ENCODE peak calls at places on chromosomes 1 and 21, in seven cellular contexts. A is lower lobe of right lung, T is osteoblast, L is lower leg skin, M is AG09309, O is mammary epithelial cell, E is HFF-Myc. H is an unnamed sample.

GRCh38 chr1:205748398-205749093 is 1.4 kb downstream of the NUCKS1 start:
- DNase-seq in A (no peak), T (peak), L (no peak), M (peak), O (peak), E (no peak), H (no peak)

GRCh38 chr1:94862718-94863117 is 42.6 kb downstream of the SLC44A3 start:
- DNase-seq in A (no peak), T (no peak), L (no peak), M (no peak), O (peak), E (no peak), H (no peak)

GRCh38 chr1:224333309-224333926 is 3.4 kb upstream of the NVL start:
- DNase-seq in A (no peak), T (peak), L (no peak), M (no peak), O (peak), E (peak), H (no peak)

GRCh38 chr1:217407426-217407825 is 223.5 kb downstream of the GPATCH2 start:
- DNase-seq in A (no peak), T (no peak), L (no peak), M (no peak), O (no peak), E (no peak), H (no peak)

GRCh38 chr21:46191686-46192575 is 7.7 kb upstream of the SPATC1L start:
- DNase-seq in A (no peak), T (peak), L (peak), M (no peak), O (no peak), E (no peak), H (peak)

GRCh38 chr1:6248798-6249731 is 5.1 kb downstream of the HES3 start:
- DNase-seq in A (no peak), T (peak), L (no peak), M (no peak), O (no peak), E (no peak), H (no peak)

GRCh38 chr21:25507522-25507921 is 99.8 kb downstream of the MRPL39 start:
- DNase-seq in A (no peak), T (no peak), L (no peak), M (no peak), O (no peak), E (no peak), H (no peak)

GRCh38 chr1:26999440-26999987 is 6.0 kb downstream of the TRNP1 start:
- DNase-seq in A (peak), T (peak), L (no peak), M (peak), O (peak), E (peak), H (peak)

GRCh38 chr21:16419188-16419874 is 689.5 kb downstream of the USP25 start:
- DNase-seq in A (peak), T (peak), L (peak), M (no peak), O (peak), E (peak), H (peak)

GRCh38 chr1:15344800-15345710 is 64.6 kb upstream of the EFHD2 start:
- DNase-seq in A (peak), T (peak), L (no peak), M (no peak), O (no peak), E (no peak), H (no peak)

GRCh38 chr1:103461171-103462105 is 64.1 kb upstream of the RNPC3 start:
- DNase-seq in A (no peak), T (peak), L (no peak), M (no peak), O (peak), E (no peak), H (no peak)

GRCh38 chr1:62144238-62144831 is 50.3 kb upstream of the L1TD1 start:
- DNase-seq in A (no peak), T (peak), L (peak), M (peak), O (peak), E (peak), H (no peak)

GRCh38 chr1:174766727-174767126 is 233.0 kb upstream of the CACYBP start:
- DNase-seq in A (no peak), T (no peak), L (no peak), M (no peak), O (no peak), E (no peak), H (no peak)

GRCh38 chr1:203207751-203208150 is 21.2 kb upstream of the CHI3L1 start:
- DNase-seq in A (no peak), T (no peak), L (no peak), M (no peak), O (no peak), E (no peak), H (no peak)

GRCh38 chr1:174021611-174022079 is 512 bp downstream of the RC3H1 start:
- DNase-seq in A (peak), T (peak), L (peak), M (no peak), O (peak), E (no peak), H (peak)

GRCh38 chr21:42613756-42614155 is 39.7 kb upstream of the PDE9A start:
- DNase-seq in A (no peak), T (no peak), L (peak), M (no peak), O (no peak), E (no peak), H (no peak)

GRCh38 chr1:33349081-33349759 is 28.3 kb upstream of the A3GALT2 start:
- DNase-seq in A (peak), T (peak), L (no peak), M (no peak), O (no peak), E (no peak), H (no peak)

GRCh38 chr1:96721382-96722160 is at the start of gene PTBP2:
- DNase-seq in A (peak), T (peak), L (peak), M (no peak), O (peak), E (no peak), H (peak)

GRCh38 chr1:53982762-53983101 is 35.3 kb downstream of the LDLRAD1 start:
- DNase-seq in A (no peak), T (no peak), L (no peak), M (no peak), O (no peak), E (no peak), H (no peak)

GRCh38 chr21:30372139-30372770 is at the start of gene KRTAP13-2:
- DNase-seq in A (no peak), T (no peak), L (no peak), M (no peak), O (no peak), E (no peak), H (no peak)

GRCh38 chr1:175385316-175385715 is 192.7 kb upstream of the KIAA0040 start:
- DNase-seq in A (no peak), T (no peak), L (peak), M (no peak), O (peak), E (no peak), H (no peak)

GRCh38 chr1:119510046-119510445 is 3.0 kb downstream of the HSD3B1 start:
- DNase-seq in A (no peak), T (no peak), L (no peak), M (no peak), O (peak), E (no peak), H (no peak)

GRCh38 chr1:24717867-24718650 is 27.2 kb upstream of the CLIC4 start:
- DNase-seq in A (no peak), T (no peak), L (no peak), M (no peak), O (no peak), E (no peak), H (no peak)

GRCh38 chr1:21149862-21150432 is 26.8 kb downstream of the EIF4G3 start:
- DNase-seq in A (no peak), T (peak), L (no peak), M (peak), O (peak), E (peak), H (no peak)

GRCh38 chr1:12636098-12636950 is 7.6 kb upstream of the AADACL4 start:
- DNase-seq in A (peak), T (peak), L (no peak), M (no peak), O (no peak), E (no peak), H (no peak)

GRCh38 chr1:18781031-18781430 is 78.4 kb downstream of the TAS1R2 start:
- DNase-seq in A (no peak), T (no peak), L (no peak), M (no peak), O (no peak), E (no peak), H (no peak)

GRCh38 chr1:14835725-14836124 is 237.2 kb downstream of the KAZN start:
- DNase-seq in A (no peak), T (no peak), L (no peak), M (no peak), O (no peak), E (no peak), H (no peak)

DNA sequence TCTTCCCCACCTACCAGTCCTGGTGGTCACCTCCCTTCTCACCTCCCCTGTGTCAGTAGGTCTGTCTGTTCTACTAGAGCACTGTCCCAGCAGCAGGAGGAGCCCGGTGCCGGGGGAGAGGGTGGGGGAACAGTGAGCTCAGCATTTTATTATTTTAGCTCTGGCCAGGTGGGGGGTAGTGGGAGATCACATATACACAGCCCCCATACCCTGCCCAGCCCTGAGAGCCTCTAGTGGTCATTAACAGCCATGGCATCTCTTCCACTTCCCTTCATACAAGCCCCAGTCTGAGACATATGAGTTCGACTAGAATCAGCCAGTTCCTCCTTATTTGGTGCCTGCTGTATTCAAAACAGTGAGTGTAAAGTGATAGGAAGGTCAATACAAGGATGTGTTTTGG is at the start of gene TMOD4:
- DNase-seq in A (no peak), T (peak), L (no peak), M (no peak), O (no peak), E (no peak), H (no peak)
- TF ChIP-seq CTCF in A (peak), T (peak), L (no peak), M (peak), O (peak), E (peak), H (peak)

GRCh38 chr1:153428073-153428638 is 11.8 kb downstream of the S100A7A start:
- DNase-seq in A (no peak), T (no peak), L (peak), M (no peak), O (no peak), E (no peak), H (peak)

GRCh38 chr1:153430166-153430553 is 13.8 kb downstream of the S100A7A start:
- DNase-seq in A (no peak), T (no peak), L (peak), M (no peak), O (no peak), E (no peak), H (no peak)

GRCh38 chr1:153429266-153430165 is 13.2 kb downstream of the S100A7A start:
- DNase-seq in A (no peak), T (no peak), L (peak), M (no peak), O (peak), E (no peak), H (peak)

GRCh38 chr1:153430561-153430960 is 14.2 kb downstream of the S100A7A start:
- DNase-seq in A (no peak), T (no peak), L (peak), M (no peak), O (no peak), E (no peak), H (no peak)

GRCh38 chr1:153428790-153429189 is 12.5 kb downstream of the S100A7A start:
- DNase-seq in A (no peak), T (no peak), L (peak), M (no peak), O (no peak), E (no peak), H (no peak)
- TF ChIP-seq CTCF in A (no peak), T (no peak), L (no peak), M (no peak), O (no peak), E (peak), H (no peak)

GRCh38 chr1:182263706-182264105 is 127.9 kb downstream of the GLUL start:
- DNase-seq in A (no peak), T (no peak), L (no peak), M (no peak), O (no peak), E (no peak), H (no peak)

GRCh38 chr1:182268659-182269058 is 122.9 kb downstream of the GLUL start:
- DNase-seq in A (no peak), T (no peak), L (no peak), M (no peak), O (no peak), E (no peak), H (peak)

GRCh38 chr1:182270731-182271130 is 120.9 kb downstream of the GLUL start:
- DNase-seq in A (no peak), T (no peak), L (no peak), M (no peak), O (no peak), E (no peak), H (no peak)

GRCh38 chr1:182264187-182264586 is 127.4 kb downstream of the GLUL start:
- DNase-seq in A (no peak), T (no peak), L (no peak), M (no peak), O (no peak), E (no peak), H (no peak)

GRCh38 chr1:182269097-182269496 is 122.5 kb downstream of the GLUL start:
- DNase-seq in A (no peak), T (no peak), L (no peak), M (no peak), O (no peak), E (no peak), H (no peak)
- TF ChIP-seq CTCF in A (no peak), T (peak), L (no peak), M (no peak), O (peak), E (no peak), H (no peak)

GRCh38 chr1:184376359-184376758 is 10.5 kb upstream of the C1orf21 start:
- DNase-seq in A (no peak), T (no peak), L (no peak), M (no peak), O (no peak), E (no peak), H (no peak)

GRCh38 chr1:184380468-184380867 is 6.4 kb upstream of the C1orf21 start:
- DNase-seq in A (no peak), T (no peak), L (no peak), M (no peak), O (no peak), E (no peak), H (no peak)

GRCh38 chr1:184383772-184384323 is 3.0 kb upstream of the C1orf21 start:
- DNase-seq in A (no peak), T (no peak), L (no peak), M (no peak), O (no peak), E (no peak), H (no peak)

DNA sequence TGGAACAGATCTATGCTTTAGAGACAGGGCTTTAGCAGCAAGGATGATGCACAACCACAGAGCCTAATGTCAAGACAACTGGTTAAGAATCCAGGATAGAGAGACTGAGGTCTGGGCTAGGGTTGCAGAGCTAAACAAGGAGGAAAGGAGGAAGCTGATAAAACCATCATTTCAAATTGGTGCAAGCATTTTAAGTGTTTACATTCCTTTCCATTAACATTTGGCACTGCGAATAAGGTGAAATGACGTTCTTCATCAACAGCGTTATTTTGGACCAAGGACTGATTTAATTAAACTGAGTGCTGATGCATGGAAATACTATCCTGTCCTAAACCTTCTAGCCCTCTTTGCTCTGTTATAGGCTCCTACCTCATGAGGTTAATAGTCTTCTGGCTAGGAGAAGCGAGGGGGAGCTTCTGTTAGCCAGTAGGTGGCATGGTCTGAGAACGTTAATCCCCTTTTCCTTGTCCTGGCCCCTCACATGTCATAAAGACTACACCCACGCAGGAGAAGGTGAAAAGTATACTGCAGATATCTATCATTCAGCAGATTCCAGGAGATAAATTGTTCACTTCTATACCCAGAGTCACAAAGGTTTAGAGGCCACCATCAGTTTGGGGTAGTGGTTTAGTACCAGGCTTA is 7.6 kb upstream of the C1orf21 start:
- DNase-seq in A (no peak), T (no peak), L (no peak), M (no peak), O (no peak), E (no peak), H (no peak)
- TF ChIP-seq CTCF in A (no peak), T (peak), L (no peak), M (no peak), O (peak), E (peak), H (no peak)

GRCh38 chr1:181632492-181632891 is 149.2 kb downstream of the CACNA1E start:
- DNase-seq in A (no peak), T (no peak), L (no peak), M (no peak), O (no peak), E (no peak), H (no peak)
- TF ChIP-seq CTCF in A (no peak), T (no peak), L (no peak), M (no peak), O (peak), E (no peak), H (no peak)

DNA sequence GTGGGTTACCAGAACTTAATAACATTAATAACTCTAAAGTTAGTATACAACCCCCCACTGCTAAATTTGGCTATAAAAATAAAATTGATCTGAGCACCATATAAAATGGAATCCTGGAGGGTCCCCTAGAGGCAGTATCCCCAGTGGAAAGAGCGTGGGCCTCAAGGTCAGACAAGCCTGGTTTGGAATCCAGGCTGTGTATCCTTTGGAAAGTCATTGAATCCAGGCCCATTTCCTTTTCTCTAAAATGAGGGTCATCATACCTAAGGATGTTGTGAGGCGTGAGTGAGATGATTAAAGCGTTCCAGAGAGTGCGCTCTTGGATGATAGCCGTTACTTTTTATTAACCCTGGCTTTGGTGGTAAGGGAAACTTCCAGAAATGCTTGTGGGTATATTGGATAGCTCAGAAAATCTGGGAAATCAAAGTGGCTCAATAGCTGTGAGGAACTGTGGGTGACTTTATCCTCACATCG is 671 bp upstream of the ZNF436 start:
- DNase-seq in A (no peak), T (no peak), L (no peak), M (no peak), O (no peak), E (no peak), H (no peak)
- TF ChIP-seq CTCF in A (no peak), T (no peak), L (no peak), M (no peak), O (no peak), E (no peak), H (no peak)

DNA sequence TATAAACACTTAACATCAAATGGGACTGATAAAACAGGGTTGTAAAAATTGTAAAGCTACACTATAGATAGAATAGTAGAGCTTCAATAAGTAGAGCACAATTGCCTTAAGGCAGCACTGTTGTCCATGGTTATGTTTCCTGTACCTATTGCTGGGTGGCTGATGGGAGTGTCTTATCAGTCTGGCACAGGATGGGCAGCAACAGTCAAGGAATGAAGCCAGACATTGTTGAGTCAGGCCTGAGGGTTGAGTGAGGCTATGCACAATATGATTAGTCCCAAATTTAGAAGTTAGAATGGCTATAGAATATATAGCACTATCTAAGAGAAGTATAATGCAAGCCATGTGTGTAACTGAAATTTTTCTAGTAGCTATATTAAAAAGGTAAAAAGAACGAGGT is 25.0 kb upstream of the CD1D start:
- DNase-seq in A (no peak), T (no peak), L (no peak), M (no peak), O (peak), E (no peak), H (no peak)
- TF ChIP-seq CTCF in A (no peak), T (no peak), L (no peak), M (no peak), O (no peak), E (no peak), H (no peak)

DNA sequence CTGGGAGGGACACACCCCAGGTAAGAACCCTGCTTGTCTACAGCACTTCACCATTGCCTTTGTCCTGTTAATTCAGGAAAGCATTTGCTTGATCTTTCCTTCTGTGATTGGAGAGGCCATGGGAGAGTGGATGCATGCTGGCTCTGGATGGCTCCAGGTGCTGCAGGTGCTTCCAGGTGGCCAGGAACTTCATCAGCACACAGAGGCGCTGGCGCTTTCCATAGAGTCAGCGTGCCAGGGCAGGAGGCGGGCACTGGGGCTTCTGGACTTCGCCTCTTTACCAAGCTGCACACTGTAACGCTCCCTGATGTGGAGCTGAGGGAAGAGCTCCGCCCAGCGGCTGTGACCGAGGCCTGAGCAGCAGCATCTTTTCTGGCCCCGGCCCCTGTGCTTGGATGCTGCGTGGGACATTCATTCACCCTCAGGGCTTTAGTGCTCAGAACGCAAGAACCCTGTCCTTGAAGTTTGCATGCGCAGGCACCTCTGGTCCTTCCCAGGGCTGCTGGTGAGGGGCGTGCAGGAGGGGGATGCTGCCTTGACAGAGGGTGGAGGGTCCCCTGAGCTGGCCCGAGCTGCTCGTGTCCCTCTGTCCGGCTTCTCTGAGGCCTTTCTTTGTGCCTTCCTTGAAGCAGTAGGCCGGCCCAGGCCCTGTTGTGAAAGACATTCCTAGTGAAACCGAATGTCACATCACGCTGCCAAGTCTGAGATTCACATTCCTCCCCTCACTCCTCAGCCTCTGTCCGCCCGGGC is 1.6 kb upstream of the MX2 start:
- DNase-seq in A (no peak), T (peak), L (peak), M (no peak), O (peak), E (no peak), H (peak)
- TF ChIP-seq CTCF in A (no peak), T (no peak), L (no peak), M (no peak), O (no peak), E (peak), H (no peak)

GRCh38 chr1:2091611-2092604 is 41.7 kb downstream of the PRKCZ start:
- DNase-seq in A (no peak), T (peak), L (no peak), M (no peak), O (no peak), E (no peak), H (no peak)
- TF ChIP-seq CTCF in A (peak), T (peak), L (no peak), M (peak), O (no peak), E (peak), H (peak)

H was measured in osteocyte.